ENCODE peak calls at places on chromosomes 5 and 9, in six cellular contexts. I is body of pancreas, H is right cardiac atrium, P is IMR-90, N is lower lobe of right lung, T is psoas muscle. S is an unnamed sample. For H3K4me1, the result is how much of the 10 kb centered on the place peaks cover.

GRCh38 chr5:21236104-21236503 is 1248.1 kb upstream of the CDH18 start:
- ATAC-seq in P (no peak), N (no peak), I (no peak), H (no peak), T (no peak), S (no peak)

GRCh38 chr5:146894763-146895521 is 16.4 kb upstream of the PPP2R2B start:
- ATAC-seq in N (no peak), I (no peak), H (no peak), P (no peak), T (no peak), S (no peak)

GRCh38 chr5:144028644-144029043 is 141.8 kb downstream of the YIPF5 start:
- ATAC-seq in N (no peak), H (peak), I (peak), P (peak), T (no peak), S (no peak)

GRCh38 chr9:1876891-1877496 is 138.2 kb upstream of the SMARCA2 start:
- ATAC-seq in T (no peak), N (no peak), P (no peak), I (no peak), H (no peak), S (no peak)

GRCh38 chr9:97921959-97922905 is at the start of gene TRMO:
- ATAC-seq in N (peak), T (peak), P (peak), I (peak), H (peak), S (peak)

GRCh38 chr9:97845763-97846162 is 7.3 kb upstream of the FOXE1 start:
- ATAC-seq in N (no peak), T (no peak), I (no peak), P (no peak), H (no peak), S (no peak)

GRCh38 chr5:141529873-141530272 is 41.0 kb downstream of the PCDHGC5 start:
- ATAC-seq in H (no peak), P (no peak), T (no peak), N (no peak), I (no peak), S (no peak)

GRCh38 chr5:103327893-103328292 is 69.3 kb downstream of the MACIR start:
- ATAC-seq in H (no peak), P (no peak), I (no peak), T (no peak), N (no peak), S (no peak)

GRCh38 chr5:62284946-62285891 is 20.8 kb upstream of the KIF2A start:
- ATAC-seq in T (no peak), N (no peak), H (no peak), I (no peak), P (no peak), S (no peak)

GRCh38 chr5:93395010-93395409 is 186.0 kb downstream of the NR2F1-AS1 start:
- ATAC-seq in P (no peak), H (no peak), N (no peak), I (no peak), T (no peak), S (no peak)

GRCh38 chr9:12391839-12392509 is 301.2 kb upstream of the TYRP1 start:
- ATAC-seq in T (no peak), N (no peak), P (no peak), I (peak), H (no peak), S (no peak)

GRCh38 chr5:14737309-14737708 is 72.8 kb downstream of the OTULIN start:
- ATAC-seq in H (peak), N (no peak), T (peak), I (no peak), P (no peak), S (no peak)

GRCh38 chr5:133344266-133344665 is 268.1 kb downstream of the FSTL4 start:
- ATAC-seq in H (no peak), P (no peak), N (no peak), T (no peak), I (no peak), S (no peak)

GRCh38 chr5:112906637-112907036 is 15.4 kb downstream of the REEP5 start:
- ATAC-seq in T (peak), I (no peak), P (no peak), H (no peak), N (no peak), S (no peak)

GRCh38 chr5:155905359-155905758 is 421.6 kb upstream of the SGCD start:
- ATAC-seq in I (no peak), T (peak), H (no peak), N (no peak), P (no peak), S (no peak)

GRCh38 chr9:84277646-84278045 is 62.9 kb downstream of the SLC28A3 start:
- ATAC-seq in H (no peak), T (no peak), N (no peak), I (no peak), P (no peak), S (no peak)

GRCh38 chr5:108669493-108669892 is 78.2 kb upstream of the FER start:
- ATAC-seq in T (no peak), I (no peak), P (no peak), N (no peak), H (no peak), S (no peak)

GRCh38 chr9:128421474-128422010 is 885 bp downstream of the CERCAM start:
- ATAC-seq in I (no peak), H (peak), P (no peak), T (no peak), N (no peak), S (peak)

GRCh38 chr5:50595199-50595598 is 71.2 kb upstream of the PARP8 start:
- ATAC-seq in P (peak), N (no peak), I (no peak), T (no peak), H (no peak), S (no peak)

GRCh38 chr9:120904061-120904998 is 22.3 kb downstream of the TRAF1 start:
- ATAC-seq in P (no peak), I (no peak), T (no peak), H (no peak), N (peak), S (no peak)

GRCh38 chr5:136729901-136730355 is 364.6 kb upstream of the TRPC7 start:
- ATAC-seq in T (no peak), H (no peak), P (peak), I (no peak), N (no peak), S (no peak)

GRCh38 chr9:86187121-86187520 is 72.3 kb downstream of the C9orf153 start:
- ATAC-seq in H (no peak), N (no peak), T (no peak), P (no peak), I (no peak), S (no peak)

GRCh38 chr9:5670079-5670478 is 41.2 kb downstream of the RIC1 start:
- ATAC-seq in P (no peak), H (peak), T (no peak), I (no peak), N (no peak), S (no peak)

GRCh38 chr5:6593148-6594016 is 39.5 kb downstream of the NSUN2 start:
- ATAC-seq in T (no peak), N (no peak), H (no peak), P (no peak), I (no peak), S (no peak)

GRCh38 chr9:35114921-35115341 is 731 bp downstream of the ATOSB start:
- ATAC-seq in I (no peak), H (peak), N (no peak), P (no peak), T (no peak), S (no peak)

GRCh38 chr9:103991698-103992097 is 102.4 kb upstream of the SMC2 start:
- ATAC-seq in I (no peak), H (no peak), P (no peak), T (no peak), N (no peak), S (no peak)

GRCh38 chr9:91191443-91192378 is 170.0 kb downstream of the AUH start:
- ATAC-seq in H (no peak), P (no peak), N (no peak), T (no peak), I (no peak), S (no peak)

GRCh38 chr9:14793389-14793788 is 70.9 kb upstream of the CER1 start:
- ATAC-seq in I (no peak), N (no peak), H (no peak), P (no peak), T (no peak), S (no peak)

GRCh38 chr9:84871983-84872382 is 202.5 kb downstream of the NTRK2 start:
- ATAC-seq in H (no peak), I (no peak), P (no peak), N (no peak), T (no peak), S (no peak)

GRCh38 chr5:177545487-177546261 is 8.7 kb downstream of the FAM193B start:
- ATAC-seq in N (peak), T (peak), H (peak), P (peak), I (peak), S (peak)

GRCh38 chr9:16521868-16522381 is 348.5 kb downstream of the BNC2 start:
- ATAC-seq in T (peak), N (peak), H (peak), P (peak), I (no peak), S (peak)

GRCh38 chr9:91546574-91546973 is 122.9 kb upstream of the NFIL3 start:
- ATAC-seq in T (no peak), N (no peak), P (peak), H (no peak), I (no peak), S (no peak)

GRCh38 chr9:136784249-136784996 is 6.7 kb upstream of the TMEM141 start:
- ATAC-seq in P (no peak), I (peak), N (no peak), T (no peak), H (no peak), S (no peak)

GRCh38 chr5:15798006-15798405 is 298.0 kb downstream of the FBXL7 start:
- ATAC-seq in P (no peak), H (peak), N (peak), I (no peak), T (no peak), S (no peak)

GRCh38 chr5:15799612-15800011 is 299.6 kb downstream of the FBXL7 start:
- ATAC-seq in T (peak), N (no peak), I (no peak), H (no peak), P (no peak), S (no peak)

GRCh38 chr5:15796557-15796956 is 296.6 kb downstream of the FBXL7 start:
- ATAC-seq in N (no peak), T (no peak), I (no peak), H (no peak), P (no peak), S (no peak)

GRCh38 chr5:15797116-15797515 is 297.1 kb downstream of the FBXL7 start:
- ATAC-seq in H (no peak), N (no peak), I (no peak), P (no peak), T (no peak), S (no peak)

GRCh38 chr5:15799014-15799413 is 299.0 kb downstream of the FBXL7 start:
- ATAC-seq in P (no peak), N (no peak), H (no peak), T (no peak), I (no peak), S (no peak)
- H3K27ac ChIP-seq in P (no peak), N (no peak), H (no peak), T (no peak), I (no peak), S (no peak)

DNA sequence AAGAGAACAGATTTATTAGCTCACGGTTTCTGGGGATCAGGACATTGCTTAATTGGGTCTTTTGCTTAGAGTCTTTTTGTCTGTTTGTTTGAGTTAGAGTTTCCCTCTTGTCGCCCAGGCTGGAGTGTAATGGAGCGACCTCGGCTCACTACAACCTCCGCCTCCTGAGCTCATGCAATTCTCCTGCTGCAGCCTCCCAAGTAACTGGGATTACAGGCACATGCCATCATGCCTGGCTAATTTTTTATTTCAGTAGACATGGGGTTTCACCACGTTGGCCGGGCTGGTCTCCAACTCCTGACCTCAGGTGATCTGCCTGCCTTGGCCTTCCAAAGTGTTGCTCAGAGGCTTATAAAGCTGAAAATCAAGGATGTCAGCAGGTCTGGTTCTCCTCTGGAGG is 30.0 kb upstream of the GNA14 start:
- ATAC-seq in P (no peak), I (no peak), N (no peak), H (no peak), T (peak), S (peak)
- H3K4me1 ChIP-seq in P (under half), I (under half), N (under half), H (under half), T (under half), S (under half)

GRCh38 chr5:109691248-109691574 is 1.5 kb downstream of the MAN2A1 start:
- ATAC-seq in N (no peak), H (no peak), T (peak), I (no peak), P (no peak), S (no peak)
- H3K27ac ChIP-seq in N (peak), H (no peak), T (peak), I (peak), P (peak), S (peak)

DNA sequence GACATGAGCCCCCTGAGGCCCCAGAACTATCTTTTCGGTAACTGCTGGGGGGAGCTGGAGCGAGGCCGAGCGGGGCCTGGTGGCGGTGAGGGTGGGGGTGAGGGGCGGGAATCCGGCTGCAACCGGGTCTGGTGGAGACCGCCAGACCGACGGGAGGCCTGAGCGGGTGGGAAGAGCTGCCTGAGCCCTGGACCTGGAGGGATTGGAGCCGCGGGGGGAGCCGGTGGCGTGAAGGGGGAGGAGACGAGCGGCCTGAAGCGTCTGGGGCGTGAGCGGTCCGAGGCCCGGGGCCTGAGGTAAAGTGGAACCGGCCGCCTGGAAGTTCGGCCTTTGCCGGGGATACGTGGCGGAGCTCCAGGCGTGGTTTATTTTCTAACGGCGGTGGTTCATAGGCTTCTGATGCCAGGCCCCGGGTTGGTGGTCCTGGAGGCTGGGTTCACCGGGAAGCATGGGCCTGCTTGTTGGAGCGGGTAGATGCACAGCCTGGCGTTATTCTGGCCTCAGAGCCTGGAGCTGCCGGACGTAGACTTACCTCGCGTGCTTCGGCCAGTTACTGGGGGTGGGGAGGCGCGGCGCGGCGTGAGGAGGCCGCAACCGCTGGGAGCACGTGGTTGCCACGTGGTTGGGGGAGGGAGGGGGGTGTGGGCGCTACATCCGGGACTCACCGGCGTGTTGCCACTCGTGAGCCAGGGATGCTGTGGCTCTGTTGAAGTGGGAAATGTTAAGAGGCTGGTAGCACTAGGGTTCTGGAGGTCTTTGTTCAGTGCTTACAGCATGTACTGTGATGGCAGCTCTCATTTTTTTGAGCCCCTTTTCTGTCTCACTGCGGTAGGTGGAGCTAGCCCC is 544 bp downstream of the NPM1 start:
- ATAC-seq in T (peak), I (peak), H (peak), P (peak), N (peak), S (peak)
- H3K4me1 ChIP-seq in T (under half), I (under half), H (under half), P (under half), N (under half), S (under half)

DNA sequence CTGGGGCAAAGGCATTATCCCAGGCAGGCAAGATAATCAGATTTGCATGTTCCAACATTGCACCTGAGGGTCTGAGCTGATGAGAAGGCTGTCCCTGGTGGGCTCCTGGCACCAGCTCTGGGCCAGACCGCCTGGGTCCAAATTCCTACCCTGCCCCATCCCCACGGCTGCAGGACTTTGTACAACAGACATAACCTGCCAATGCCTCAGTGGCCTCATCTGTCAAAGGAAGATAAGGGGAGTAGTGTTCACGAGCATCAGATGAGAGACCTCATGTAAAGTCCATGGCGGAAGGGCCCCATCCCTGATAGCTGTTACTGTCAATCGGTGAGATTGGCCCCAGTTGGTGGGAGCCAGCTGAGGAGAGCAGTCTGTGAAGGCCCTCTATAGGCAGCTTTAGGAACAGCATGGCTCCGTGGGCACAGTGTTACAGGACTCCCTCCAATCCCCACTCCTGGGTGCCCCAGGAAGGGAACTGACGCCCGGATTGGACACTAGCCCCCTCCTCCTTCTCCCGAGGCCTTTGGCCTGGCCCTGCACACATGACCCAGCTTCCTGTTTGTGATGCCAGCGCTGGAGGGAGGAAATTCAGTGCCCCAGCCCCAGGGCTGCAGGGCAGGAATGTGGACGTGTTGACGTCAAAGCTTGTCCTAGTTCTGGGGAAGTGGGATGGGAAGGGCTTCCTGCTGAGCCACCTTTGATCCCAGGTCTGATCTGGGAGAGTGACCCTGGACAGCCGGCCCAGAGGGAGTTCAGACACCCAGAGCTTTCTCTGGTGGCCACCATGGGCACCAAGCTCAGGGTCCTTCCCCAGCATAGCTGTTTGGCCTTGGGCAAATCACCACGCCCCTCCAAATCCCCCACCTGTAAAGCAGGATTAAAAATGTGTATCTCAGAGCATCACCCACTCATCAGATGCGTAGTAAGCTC is 56.2 kb downstream of the DUSP1 start:
- ATAC-seq in H (peak), P (peak), I (peak), T (peak), N (peak), S (peak)
- H3K27ac ChIP-seq in H (peak), P (peak), I (peak), T (peak), N (peak), S (peak)

DNA sequence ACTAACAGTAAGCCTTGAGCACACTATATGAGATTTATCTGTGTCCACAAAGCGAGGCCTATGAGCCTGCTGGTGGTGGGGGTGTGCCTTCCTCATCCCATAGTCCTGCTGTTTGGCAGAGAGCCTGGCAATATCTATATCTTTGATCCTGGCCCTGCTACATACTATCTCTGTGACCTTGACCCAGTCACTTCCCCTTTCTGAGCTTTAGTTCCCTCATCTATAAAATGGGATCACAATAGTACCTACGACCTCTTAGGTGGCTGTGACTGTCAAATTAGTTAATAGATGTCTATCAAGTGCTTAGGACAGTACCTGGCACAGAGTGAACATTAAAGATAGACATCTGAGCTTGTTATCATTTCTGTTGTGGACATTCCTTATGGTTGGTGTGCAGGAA is 114.5 kb upstream of the SAP30L start:
- ATAC-seq in T (no peak), P (no peak), I (no peak), H (no peak), N (no peak), S (no peak)
- H3K4me1 ChIP-seq in T (under half), P (under half), I (under half), H (under half), N (under half), S (under half)

S was measured in gastroesophageal sphincter.